ENCODE peak calls at places on chromosomes 5 and 9, in seven cellular contexts. Y is HT-29; K is stimulated activated CD4-positive, alpha-beta T cell treated with anti-CD3 and anti-CD28 coated beads, TNF-alpha, amount 100 ng/mL, for 48 hours; P is ELR; W is cardiac septum; R is NCI-H2081; D is glutamatergic neuron. J is an unnamed sample.

GRCh38 chr5:133867341-133867740 is 101.1 kb downstream of the C5orf15 start:
- DNase-seq in Y (no peak), K (no peak), P (no peak), W (no peak), R (no peak), D (no peak), J (no peak)

GRCh38 chr5:57172466-57172961 is 1.3 kb upstream of the GPBP1 start:
- DNase-seq in Y (peak), K (no peak), P (peak), W (no peak), R (no peak), D (no peak), J (peak)

GRCh38 chr9:627571-627970 is 213.9 kb upstream of the DMRT1 start:
- DNase-seq in Y (no peak), K (no peak), P (no peak), W (no peak), R (no peak), D (no peak), J (no peak)

GRCh38 chr9:4686112-4686511 is 6.7 kb downstream of the CDC37L1 start:
- DNase-seq in Y (no peak), K (no peak), P (no peak), W (no peak), R (no peak), D (no peak), J (no peak)

GRCh38 chr5:109125755-109126429 is 283.9 kb downstream of the PJA2 start:
- DNase-seq in Y (no peak), K (no peak), P (no peak), W (no peak), R (no peak), D (no peak), J (no peak)

GRCh38 chr5:170104710-170105109 is 987 bp upstream of the FOXI1 start:
- DNase-seq in Y (no peak), K (no peak), P (no peak), W (peak), R (no peak), D (no peak), J (no peak)

GRCh38 chr5:77841616-77842015 is 65.5 kb upstream of the TBCA start:
- DNase-seq in Y (no peak), K (no peak), P (no peak), W (no peak), R (no peak), D (no peak), J (no peak)

GRCh38 chr9:89519393-89519805 is 21.5 kb upstream of the SEMA4D start:
- DNase-seq in Y (peak), K (no peak), P (peak), W (peak), R (no peak), D (no peak), J (peak)

GRCh38 chr5:158175664-158176507 is 316.9 kb upstream of the CLINT1 start:
- DNase-seq in Y (peak), K (no peak), P (no peak), W (no peak), R (no peak), D (no peak), J (no peak)

GRCh38 chr9:126625329-126626116 is 11.8 kb downstream of the LMX1B start:
- DNase-seq in Y (no peak), K (no peak), P (no peak), W (no peak), R (no peak), D (no peak), J (no peak)

GRCh38 chr5:73265641-73266040 is 92.6 kb downstream of the TMEM174 start:
- DNase-seq in Y (no peak), K (no peak), P (peak), W (no peak), R (no peak), D (peak), J (no peak)

GRCh38 chr9:36263662-36264061 is 5.4 kb upstream of the GNE start:
- DNase-seq in Y (no peak), K (no peak), P (no peak), W (no peak), R (no peak), D (no peak), J (no peak)

GRCh38 chr9:84212982-84213381 is 127.6 kb downstream of the SLC28A3 start:
- DNase-seq in Y (no peak), K (no peak), P (no peak), W (no peak), R (no peak), D (no peak), J (no peak)

GRCh38 chr5:142726188-142726731 is 40.4 kb upstream of the FGF1 start:
- DNase-seq in Y (no peak), K (no peak), P (peak), W (no peak), R (no peak), D (no peak), J (peak)

GRCh38 chr5:125874057-125874456 is 549.2 kb upstream of the GRAMD2B start:
- DNase-seq in Y (peak), K (no peak), P (no peak), W (no peak), R (no peak), D (no peak), J (no peak)

GRCh38 chr9:112793213-112793810 is 42.8 kb downstream of the SNX30 start:
- DNase-seq in Y (peak), K (peak), P (peak), W (peak), R (peak), D (peak), J (peak)

GRCh38 chr5:36712719-36713118 is 106.3 kb downstream of the SLC1A3 start:
- DNase-seq in Y (no peak), K (no peak), P (no peak), W (no peak), R (no peak), D (no peak), J (no peak)

GRCh38 chr9:99823392-99824377 is 2.0 kb downstream of the NR4A3 start:
- DNase-seq in Y (no peak), K (peak), P (peak), W (no peak), R (no peak), D (peak), J (peak)

J was measured in fibroblast of pulmonary artery.